ENCODE peak calls at places on chromosomes 2 and 18, in nine cellular contexts. One of them, this sample, is unnamed.

GRCh38 chr2:190408538-190409271 is 550 bp downstream of the MFSD6 start:
- DNase-seq in HCT116: peak
- DNase-seq in SK-N-SH: peak
- DNase-seq in A549: peak
- DNase-seq in K562: peak
- DNase-seq in HepG2: no peak
- DNase-seq in HL-60: peak
- DNase-seq in GM12878: no peak
- DNase-seq in Panc1: no peak
- DNase-seq in this sample: peak

GRCh38 chr2:59584958-59585357 is 968.5 kb downstream of the BCL11A start:
- DNase-seq in HCT116: no peak
- DNase-seq in SK-N-SH: peak
- DNase-seq in A549: peak
- DNase-seq in K562: peak
- DNase-seq in HepG2: peak
- DNase-seq in HL-60: no peak
- DNase-seq in GM12878: no peak
- DNase-seq in Panc1: no peak
- DNase-seq in this sample: peak

GRCh38 chr2:47905454-47906260 is 641 bp downstream of the FBXO11 start:
- DNase-seq in HCT116: no peak
- DNase-seq in SK-N-SH: peak
- DNase-seq in A549: peak
- DNase-seq in K562: no peak
- DNase-seq in HepG2: no peak
- DNase-seq in HL-60: peak
- DNase-seq in GM12878: no peak
- DNase-seq in Panc1: no peak
- DNase-seq in this sample: no peak

GRCh38 chr2:241041557-241042158 is 43.2 kb downstream of the SNED1 start:
- DNase-seq in HCT116: no peak
- DNase-seq in SK-N-SH: no peak
- DNase-seq in A549: no peak
- DNase-seq in K562: no peak
- DNase-seq in HepG2: no peak
- DNase-seq in HL-60: no peak
- DNase-seq in GM12878: peak
- DNase-seq in Panc1: no peak
- DNase-seq in this sample: no peak

GRCh38 chr2:240383871-240384700 is 51.4 kb upstream of the GPC1 start:
- DNase-seq in HCT116: no peak
- DNase-seq in SK-N-SH: no peak
- DNase-seq in A549: no peak
- DNase-seq in K562: no peak
- DNase-seq in HepG2: no peak
- DNase-seq in HL-60: no peak
- DNase-seq in GM12878: no peak
- DNase-seq in Panc1: no peak
- DNase-seq in this sample: no peak

GRCh38 chr2:15896859-15897258 is 43.5 kb upstream of the MYCN start:
- DNase-seq in HCT116: no peak
- DNase-seq in SK-N-SH: no peak
- DNase-seq in A549: no peak
- DNase-seq in K562: no peak
- DNase-seq in HepG2: no peak
- DNase-seq in HL-60: no peak
- DNase-seq in GM12878: no peak
- DNase-seq in Panc1: no peak
- DNase-seq in this sample: no peak

GRCh38 chr2:119823734-119824334 is 64.1 kb downstream of the PTPN4 start:
- DNase-seq in HCT116: no peak
- DNase-seq in SK-N-SH: peak
- DNase-seq in A549: peak
- DNase-seq in K562: peak
- DNase-seq in HepG2: peak
- DNase-seq in HL-60: no peak
- DNase-seq in GM12878: no peak
- DNase-seq in Panc1: no peak
- DNase-seq in this sample: peak

GRCh38 chr2:173493874-173494273 is 139.2 kb downstream of the CDCA7 start:
- DNase-seq in HCT116: no peak
- DNase-seq in SK-N-SH: no peak
- DNase-seq in A549: no peak
- DNase-seq in K562: no peak
- DNase-seq in HepG2: no peak
- DNase-seq in HL-60: no peak
- DNase-seq in GM12878: no peak
- DNase-seq in Panc1: no peak
- DNase-seq in this sample: peak

GRCh38 chr2:10043906-10044601 is 704 bp downstream of the KLF11 start:
- DNase-seq in HCT116: peak
- DNase-seq in SK-N-SH: peak
- DNase-seq in A549: peak
- DNase-seq in K562: peak
- DNase-seq in HepG2: peak
- DNase-seq in HL-60: peak
- DNase-seq in GM12878: no peak
- DNase-seq in Panc1: peak
- DNase-seq in this sample: peak

GRCh38 chr2:201971516-201972228 is 62.0 kb upstream of the FZD7 start:
- DNase-seq in HCT116: no peak
- DNase-seq in SK-N-SH: no peak
- DNase-seq in A549: no peak
- DNase-seq in K562: no peak
- DNase-seq in HepG2: no peak
- DNase-seq in HL-60: no peak
- DNase-seq in GM12878: no peak
- DNase-seq in Panc1: no peak
- DNase-seq in this sample: no peak

GRCh38 chr2:149170156-149170555 is 131.7 kb downstream of the LYPD6B start:
- DNase-seq in HCT116: no peak
- DNase-seq in SK-N-SH: no peak
- DNase-seq in A549: no peak
- DNase-seq in K562: no peak
- DNase-seq in HepG2: no peak
- DNase-seq in HL-60: no peak
- DNase-seq in GM12878: no peak
- DNase-seq in Panc1: no peak
- DNase-seq in this sample: no peak

GRCh38 chr2:16756831-16757644 is 91.4 kb upstream of the CYRIA start:
- DNase-seq in HCT116: peak
- DNase-seq in SK-N-SH: peak
- DNase-seq in A549: peak
- DNase-seq in K562: peak
- DNase-seq in HepG2: peak
- DNase-seq in HL-60: peak
- DNase-seq in GM12878: peak
- DNase-seq in Panc1: peak
- DNase-seq in this sample: peak

GRCh38 chr18:74064510-74064909 is 83.1 kb downstream of the FBXO15 start:
- DNase-seq in HCT116: no peak
- DNase-seq in SK-N-SH: no peak
- DNase-seq in A549: no peak
- DNase-seq in K562: no peak
- DNase-seq in HepG2: no peak
- DNase-seq in HL-60: no peak
- DNase-seq in GM12878: no peak
- DNase-seq in Panc1: no peak
- DNase-seq in this sample: no peak

GRCh38 chr2:232925769-232926163 is 55.7 kb downstream of the SNORC start:
- DNase-seq in HCT116: no peak
- DNase-seq in SK-N-SH: no peak
- DNase-seq in A549: no peak
- DNase-seq in K562: no peak
- DNase-seq in HepG2: no peak
- DNase-seq in HL-60: no peak
- DNase-seq in GM12878: no peak
- DNase-seq in Panc1: no peak
- DNase-seq in this sample: no peak

GRCh38 chr2:180191352-180192124 is 184.4 kb upstream of the CWC22 start:
- DNase-seq in HCT116: no peak
- DNase-seq in SK-N-SH: no peak
- DNase-seq in A549: no peak
- DNase-seq in K562: no peak
- DNase-seq in HepG2: no peak
- DNase-seq in HL-60: no peak
- DNase-seq in GM12878: no peak
- DNase-seq in Panc1: no peak
- DNase-seq in this sample: no peak

GRCh38 chr2:232861353-232861752 is 8.7 kb upstream of the SNORC start:
- DNase-seq in HCT116: no peak
- DNase-seq in SK-N-SH: no peak
- DNase-seq in A549: no peak
- DNase-seq in K562: no peak
- DNase-seq in HepG2: no peak
- DNase-seq in HL-60: no peak
- DNase-seq in GM12878: no peak
- DNase-seq in Panc1: no peak
- DNase-seq in this sample: no peak

GRCh38 chr2:28587526-28588230 is 91.8 kb downstream of the PLB1 start:
- DNase-seq in HCT116: no peak
- DNase-seq in SK-N-SH: no peak
- DNase-seq in A549: no peak
- DNase-seq in K562: no peak
- DNase-seq in HepG2: no peak
- DNase-seq in HL-60: no peak
- DNase-seq in GM12878: no peak
- DNase-seq in Panc1: no peak
- DNase-seq in this sample: no peak

GRCh38 chr2:200039847-200040246 is 84.5 kb downstream of the MAIP1 start:
- DNase-seq in HCT116: no peak
- DNase-seq in SK-N-SH: no peak
- DNase-seq in A549: no peak
- DNase-seq in K562: no peak
- DNase-seq in HepG2: no peak
- DNase-seq in HL-60: no peak
- DNase-seq in GM12878: no peak
- DNase-seq in Panc1: no peak
- DNase-seq in this sample: no peak

GRCh38 chr2:128314348-128315121 is 4.1 kb downstream of the HS6ST1 start:
- DNase-seq in HCT116: no peak
- DNase-seq in SK-N-SH: peak
- DNase-seq in A549: no peak
- DNase-seq in K562: no peak
- DNase-seq in HepG2: no peak
- DNase-seq in HL-60: no peak
- DNase-seq in GM12878: no peak
- DNase-seq in Panc1: no peak
- DNase-seq in this sample: no peak

GRCh38 chr18:36083729-36084128 is 16.4 kb upstream of the RPRD1A start:
- DNase-seq in HCT116: no peak
- DNase-seq in SK-N-SH: no peak
- DNase-seq in A549: no peak
- DNase-seq in K562: no peak
- DNase-seq in HepG2: no peak
- DNase-seq in HL-60: no peak
- DNase-seq in GM12878: no peak
- DNase-seq in Panc1: no peak
- DNase-seq in this sample: no peak

GRCh38 chr18:36074435-36074834 is 7.1 kb upstream of the RPRD1A start:
- DNase-seq in HCT116: no peak
- DNase-seq in SK-N-SH: no peak
- DNase-seq in A549: no peak
- DNase-seq in K562: no peak
- DNase-seq in HepG2: no peak
- DNase-seq in HL-60: no peak
- DNase-seq in GM12878: no peak
- DNase-seq in Panc1: no peak
- DNase-seq in this sample: no peak

GRCh38 chr18:36075862-36076587 is 8.7 kb upstream of the RPRD1A start:
- DNase-seq in HCT116: no peak
- DNase-seq in SK-N-SH: no peak
- DNase-seq in A549: peak
- DNase-seq in K562: no peak
- DNase-seq in HepG2: peak
- DNase-seq in HL-60: peak
- DNase-seq in GM12878: peak
- DNase-seq in Panc1: peak
- DNase-seq in this sample: no peak

GRCh38 chr18:36073676-36074075 is 6.3 kb upstream of the RPRD1A start:
- DNase-seq in HCT116: no peak
- DNase-seq in SK-N-SH: no peak
- DNase-seq in A549: no peak
- DNase-seq in K562: no peak
- DNase-seq in HepG2: no peak
- DNase-seq in HL-60: no peak
- DNase-seq in GM12878: no peak
- DNase-seq in Panc1: no peak
- DNase-seq in this sample: no peak

GRCh38 chr18:36078751-36079529 is 11.6 kb upstream of the RPRD1A start:
- DNase-seq in HCT116: no peak
- DNase-seq in SK-N-SH: no peak
- DNase-seq in A549: no peak
- DNase-seq in K562: no peak
- DNase-seq in HepG2: peak
- DNase-seq in HL-60: no peak
- DNase-seq in GM12878: no peak
- DNase-seq in Panc1: no peak
- DNase-seq in this sample: no peak
- TF ChIP-seq REST in HCT116: no peak
- TF ChIP-seq REST in SK-N-SH: no peak
- TF ChIP-seq REST in A549: no peak
- TF ChIP-seq REST in K562: no peak
- TF ChIP-seq REST in HepG2: no peak
- TF ChIP-seq REST in HL-60: no peak
- TF ChIP-seq REST in GM12878: no peak
- TF ChIP-seq REST in Panc1: no peak
- TF ChIP-seq REST in this sample: no peak

GRCh38 chr2:195490304-195490703 is 166.7 kb upstream of the SLC39A10 start:
- DNase-seq in HCT116: no peak
- DNase-seq in SK-N-SH: no peak
- DNase-seq in A549: no peak
- DNase-seq in K562: no peak
- DNase-seq in HepG2: no peak
- DNase-seq in HL-60: no peak
- DNase-seq in GM12878: no peak
- DNase-seq in Panc1: no peak
- DNase-seq in this sample: no peak
- TF ChIP-seq REST in HCT116: no peak
- TF ChIP-seq REST in SK-N-SH: no peak
- TF ChIP-seq REST in A549: no peak
- TF ChIP-seq REST in K562: no peak
- TF ChIP-seq REST in HepG2: no peak
- TF ChIP-seq REST in HL-60: no peak
- TF ChIP-seq REST in GM12878: no peak
- TF ChIP-seq REST in Panc1: no peak
- TF ChIP-seq REST in this sample: no peak

GRCh38 chr2:210562136-210563080 is 6.0 kb downstream of the CPS1 start:
- DNase-seq in HCT116: no peak
- DNase-seq in SK-N-SH: no peak
- DNase-seq in A549: no peak
- DNase-seq in K562: no peak
- DNase-seq in HepG2: no peak
- DNase-seq in HL-60: no peak
- DNase-seq in GM12878: no peak
- DNase-seq in Panc1: no peak
- DNase-seq in this sample: no peak
- TF ChIP-seq REST in HCT116: no peak
- TF ChIP-seq REST in SK-N-SH: no peak
- TF ChIP-seq REST in A549: no peak
- TF ChIP-seq REST in K562: no peak
- TF ChIP-seq REST in HepG2: no peak
- TF ChIP-seq REST in HL-60: no peak
- TF ChIP-seq REST in GM12878: no peak
- TF ChIP-seq REST in Panc1: no peak
- TF ChIP-seq REST in this sample: no peak

GRCh38 chr18:22563098-22563707 is 145.5 kb upstream of the CTAGE1 start:
- DNase-seq in HCT116: peak
- DNase-seq in SK-N-SH: peak
- DNase-seq in A549: peak
- DNase-seq in K562: peak
- DNase-seq in HepG2: peak
- DNase-seq in HL-60: peak
- DNase-seq in GM12878: peak
- DNase-seq in Panc1: peak
- DNase-seq in this sample: peak
- TF ChIP-seq REST in HCT116: no peak
- TF ChIP-seq REST in SK-N-SH: no peak
- TF ChIP-seq REST in A549: no peak
- TF ChIP-seq REST in K562: no peak
- TF ChIP-seq REST in HepG2: no peak
- TF ChIP-seq REST in HL-60: no peak
- TF ChIP-seq REST in GM12878: no peak
- TF ChIP-seq REST in Panc1: no peak
- TF ChIP-seq REST in this sample: no peak